ENCODE peak calls at places on chromosomes 13 and 19, in four cellular contexts. One of them, this sample, is unnamed.

GRCh38 chr13:29963086-29963485 is 112.7 kb upstream of the UBL3 start:
- DNase-seq in SK-N-SH: no peak
- DNase-seq in GM12878: no peak
- DNase-seq in K562: no peak
- DNase-seq in this sample: no peak

GRCh38 chr13:113726961-113727411 is 32.0 kb upstream of the TMEM255B start:
- DNase-seq in GM12878: no peak
- DNase-seq in K562: no peak
- DNase-seq in SK-N-SH: no peak
- DNase-seq in this sample: no peak

GRCh38 chr19:6066661-6067646 is 43.3 kb downstream of the RFX2 start:
- DNase-seq in GM12878: no peak
- DNase-seq in K562: peak; percentile 56
- DNase-seq in SK-N-SH: peak; percentile 90
- DNase-seq in this sample: peak; percentile 88

GRCh38 chr13:46341112-46341711 is 45.8 kb downstream of the RUBCNL start:
- DNase-seq in SK-N-SH: no peak
- DNase-seq in K562: no peak
- DNase-seq in GM12878: peak; percentile 51
- DNase-seq in this sample: peak; percentile 66

GRCh38 chr13:73059460-73060250 is 850 bp downstream of the KLF5 start:
- DNase-seq in GM12878: no peak
- DNase-seq in SK-N-SH: no peak
- DNase-seq in K562: peak; percentile 30
- DNase-seq in this sample: peak; percentile 40

GRCh38 chr19:39014037-39014436 is 18.3 kb downstream of the FBXO27 start:
- DNase-seq in GM12878: no peak
- DNase-seq in SK-N-SH: no peak
- DNase-seq in K562: no peak
- DNase-seq in this sample: no peak

GRCh38 chr13:41060723-41061074 is 610 bp upstream of the WBP4 start:
- DNase-seq in GM12878: peak; percentile 73
- DNase-seq in K562: peak; percentile 53
- DNase-seq in SK-N-SH: peak; percentile 75
- DNase-seq in this sample: no peak

GRCh38 chr13:30580852-30581502 is 36.7 kb upstream of the USPL1 start:
- DNase-seq in SK-N-SH: no peak
- DNase-seq in K562: no peak
- DNase-seq in GM12878: no peak
- DNase-seq in this sample: no peak

GRCh38 chr13:62110079-62110478 is 694.4 kb upstream of the PCDH20 start:
- DNase-seq in SK-N-SH: no peak
- DNase-seq in GM12878: no peak
- DNase-seq in K562: no peak
- DNase-seq in this sample: no peak

GRCh38 chr19:33393286-33394005 is 19.9 kb downstream of the CEBPG start:
- DNase-seq in GM12878: no peak
- DNase-seq in SK-N-SH: peak; percentile 47
- DNase-seq in K562: no peak
- DNase-seq in this sample: no peak

GRCh38 chr13:42113478-42113877 is 65.0 kb downstream of the DGKH start:
- DNase-seq in SK-N-SH: no peak
- DNase-seq in K562: no peak
- DNase-seq in GM12878: no peak
- DNase-seq in this sample: no peak

GRCh38 chr19:42051166-42052115 is 18.6 kb downstream of the GRIK5 start:
- DNase-seq in SK-N-SH: no peak
- DNase-seq in K562: no peak
- DNase-seq in GM12878: no peak
- DNase-seq in this sample: no peak

GRCh38 chr19:8041553-8041952 is 11.0 kb upstream of the CCL25 start:
- DNase-seq in K562: no peak
- DNase-seq in SK-N-SH: no peak
- DNase-seq in GM12878: no peak
- DNase-seq in this sample: peak; percentile 15

GRCh38 chr19:52896431-52897148 is 845 bp downstream of the ZNF320 start:
- DNase-seq in SK-N-SH: peak; percentile 56
- DNase-seq in GM12878: no peak
- DNase-seq in K562: peak; percentile 49
- DNase-seq in this sample: no peak

GRCh38 chr13:38462605-38463004 is 113.0 kb downstream of the UFM1 start:
- DNase-seq in GM12878: no peak
- DNase-seq in K562: no peak
- DNase-seq in SK-N-SH: no peak
- DNase-seq in this sample: no peak

DNA sequence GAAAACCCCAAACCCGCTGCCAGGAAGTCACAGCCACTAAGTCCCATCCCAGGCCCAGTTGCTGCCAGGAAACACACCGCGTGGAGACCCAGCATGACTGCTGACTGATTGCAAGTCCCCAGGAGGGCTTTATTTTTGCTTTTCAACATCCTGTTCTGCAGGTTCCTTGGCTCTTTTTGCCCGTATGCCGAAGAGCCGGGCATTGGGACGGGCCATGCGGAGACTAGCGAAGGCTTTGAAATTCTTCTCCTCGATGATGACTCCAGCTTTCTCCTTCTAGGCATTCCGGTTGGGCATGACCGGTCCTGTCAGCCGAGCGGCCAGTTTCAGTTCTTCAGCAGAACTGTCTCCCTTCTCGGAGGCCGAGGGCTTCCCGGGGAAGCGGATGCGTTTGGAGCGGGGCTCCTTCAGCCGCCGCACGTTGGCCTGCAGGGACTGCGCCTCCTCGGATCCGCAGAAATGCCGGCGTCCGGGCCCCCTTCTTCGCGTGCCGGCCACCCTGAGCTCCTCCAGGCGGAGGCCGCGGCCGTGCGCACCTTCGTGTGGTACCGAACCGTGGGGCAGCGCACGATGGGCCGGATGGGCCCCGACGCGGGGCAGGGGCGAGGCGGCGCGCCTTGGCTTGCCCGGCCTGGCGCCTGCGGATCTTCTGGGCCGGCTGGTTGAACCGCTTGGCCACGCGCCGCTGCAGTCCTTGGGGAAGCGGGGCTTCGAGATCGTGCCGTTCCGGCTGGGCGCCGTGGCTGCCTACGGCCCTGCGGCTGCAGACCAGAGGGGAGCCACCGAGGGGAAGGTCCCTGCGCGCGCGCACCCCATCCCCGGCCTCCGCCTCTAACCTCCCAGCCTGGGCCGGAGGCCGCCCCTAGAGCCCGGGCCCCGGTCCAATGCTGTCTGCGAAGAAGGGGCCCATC is 15.2 kb downstream of the ZSCAN5C start:
- DNase-seq in K562: no peak
- DNase-seq in SK-N-SH: peak; percentile 39
- DNase-seq in GM12878: no peak
- DNase-seq in this sample: no peak
- TF ChIP-seq GABPA in K562: no peak
- TF ChIP-seq GABPA in SK-N-SH: no peak
- TF ChIP-seq GABPA in GM12878: no peak
- TF ChIP-seq GABPA in this sample: no peak

DNA sequence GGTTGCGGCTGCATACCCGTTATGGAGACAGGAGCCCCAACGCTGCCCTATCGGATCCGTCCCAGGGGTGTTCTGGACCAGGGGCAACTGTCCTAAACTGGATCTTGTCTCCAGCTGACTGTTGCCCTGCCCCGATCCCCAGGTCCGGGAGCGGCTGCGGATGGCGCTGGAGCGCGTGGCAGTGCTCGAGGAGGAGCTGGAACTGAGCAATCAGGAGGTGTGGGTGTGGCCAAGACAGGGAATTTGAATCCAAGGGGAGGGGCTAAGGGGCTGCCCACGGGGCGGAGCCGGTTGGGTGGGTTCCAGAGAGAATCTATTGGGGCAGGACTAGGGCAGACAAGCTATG is 9.9 kb downstream of the PPFIA3 start:
- DNase-seq in GM12878: no peak
- DNase-seq in K562: peak; percentile 80
- DNase-seq in SK-N-SH: peak; percentile 12
- DNase-seq in this sample: no peak
- TF ChIP-seq GABPA in GM12878: no peak
- TF ChIP-seq GABPA in K562: no peak
- TF ChIP-seq GABPA in SK-N-SH: no peak
- TF ChIP-seq GABPA in this sample: no peak

GRCh38 chr19:50333235-50333736 is 4.1 kb upstream of the KCNC3 start:
- DNase-seq in K562: peak; percentile 71
- DNase-seq in GM12878: peak; percentile 82
- DNase-seq in SK-N-SH: peak; percentile 87
- DNase-seq in this sample: peak; percentile 74
- TF ChIP-seq GABPA in K562: no peak
- TF ChIP-seq GABPA in GM12878: no peak
- TF ChIP-seq GABPA in SK-N-SH: no peak
- TF ChIP-seq GABPA in this sample: no peak

GRCh38 chr13:36840718-36841250 is 21.8 kb downstream of the RFXAP start:
- DNase-seq in GM12878: no peak
- DNase-seq in K562: no peak
- DNase-seq in SK-N-SH: no peak
- DNase-seq in this sample: no peak

GRCh38 chr13:36839281-36839680 is 20.3 kb downstream of the RFXAP start:
- DNase-seq in K562: no peak
- DNase-seq in SK-N-SH: no peak
- DNase-seq in GM12878: no peak
- DNase-seq in this sample: no peak

GRCh38 chr13:36834299-36834698 is 15.3 kb downstream of the RFXAP start:
- DNase-seq in SK-N-SH: no peak
- DNase-seq in GM12878: no peak
- DNase-seq in K562: no peak
- DNase-seq in this sample: no peak

GRCh38 chr13:36839981-36840380 is 21.0 kb downstream of the RFXAP start:
- DNase-seq in GM12878: no peak
- DNase-seq in SK-N-SH: no peak
- DNase-seq in K562: no peak
- DNase-seq in this sample: no peak

GRCh38 chr13:36837354-36838092 is 18.5 kb downstream of the RFXAP start:
- DNase-seq in SK-N-SH: no peak
- DNase-seq in GM12878: no peak
- DNase-seq in K562: no peak
- DNase-seq in this sample: no peak
- TF ChIP-seq GABPA in SK-N-SH: no peak
- TF ChIP-seq GABPA in GM12878: no peak
- TF ChIP-seq GABPA in K562: no peak
- TF ChIP-seq GABPA in this sample: no peak

GRCh38 chr19:51824603-51825002 is 29.6 kb downstream of the FPR3 start:
- DNase-seq in SK-N-SH: no peak
- DNase-seq in K562: no peak
- DNase-seq in GM12878: no peak
- DNase-seq in this sample: peak; percentile 69

DNA sequence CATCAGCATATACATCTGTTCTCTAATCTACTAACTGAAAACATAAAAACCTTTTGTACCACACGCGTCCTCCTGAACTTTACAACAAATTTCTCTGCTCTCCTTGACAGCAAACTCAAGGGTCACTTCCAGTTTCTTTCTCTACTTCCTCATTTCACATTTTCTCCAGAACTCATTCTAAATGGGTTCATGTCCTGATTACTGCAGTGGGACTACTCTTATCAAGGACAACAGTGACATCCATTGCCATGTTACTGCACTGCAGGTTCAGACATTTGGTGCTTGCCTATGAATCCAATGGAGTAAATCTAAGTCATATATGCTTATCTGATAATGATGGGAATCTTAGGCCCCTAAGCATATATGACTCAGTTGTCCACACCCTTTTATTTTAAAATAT is 35.3 kb downstream of the FPR3 start:
- DNase-seq in GM12878: no peak
- DNase-seq in SK-N-SH: no peak
- DNase-seq in K562: no peak
- DNase-seq in this sample: peak; percentile 70
- TF ChIP-seq GABPA in GM12878: no peak
- TF ChIP-seq GABPA in SK-N-SH: no peak
- TF ChIP-seq GABPA in K562: no peak
- TF ChIP-seq GABPA in this sample: no peak

GRCh38 chr13:47463726-47464125 is 537.3 kb downstream of the SUCLA2 start:
- DNase-seq in SK-N-SH: no peak
- DNase-seq in K562: no peak
- DNase-seq in GM12878: no peak
- DNase-seq in this sample: no peak
- TF ChIP-seq GABPA in SK-N-SH: no peak
- TF ChIP-seq GABPA in K562: no peak
- TF ChIP-seq GABPA in GM12878: no peak
- TF ChIP-seq GABPA in this sample: no peak

This sample was measured in HL-60.